ENCODE peak calls at places on chromosomes 3 and 15, in four cellular contexts. O is H1, F is K562, L is GM12878. B is an unnamed sample.

GRCh38 chr15:54347082-54347827 is 369.0 kb downstream of the UNC13C start:
- DNase-seq in O (no peak), F (no peak), L (peak; percentile 40), B (no peak)

GRCh38 chr15:75924576-75924975 is 20.9 kb downstream of the FBXO22 start:
- DNase-seq in O (no peak), F (no peak), L (no peak), B (no peak)

GRCh38 chr15:72184165-72184811 is 13.3 kb downstream of the GRAMD2A start:
- DNase-seq in O (no peak), L (no peak), F (no peak), B (no peak)

GRCh38 chr3:8554725-8555621 is 53.4 kb downstream of the LMCD1 start:
- DNase-seq in O (peak; percentile 7), L (no peak), F (no peak), B (no peak)

GRCh38 chr3:42505203-42505848 is 2.9 kb downstream of the VIPR1 start:
- DNase-seq in O (no peak), L (no peak), F (no peak), B (no peak)

GRCh38 chr3:127084401-127084990 is 101.6 kb downstream of the PLXNA1 start:
- DNase-seq in O (no peak), L (no peak), F (no peak), B (no peak)

GRCh38 chr15:36645106-36645505 is 65.7 kb downstream of the CDIN1 start:
- DNase-seq in L (no peak), F (no peak), O (no peak), B (no peak)

GRCh38 chr15:77507911-77508310 is 87.2 kb downstream of the HMG20A start:
- DNase-seq in L (no peak), O (no peak), F (no peak), B (no peak)

GRCh38 chr3:15360786-15361493 is 28.6 kb upstream of the SH3BP5 start:
- DNase-seq in L (no peak), F (no peak), O (no peak), B (no peak)

GRCh38 chr15:40925863-40926658 is 3.1 kb upstream of the DLL4 start:
- DNase-seq in F (no peak), L (no peak), O (no peak), B (no peak)

GRCh38 chr3:181614878-181615277 is 96.8 kb upstream of the SOX2 start:
- DNase-seq in F (no peak), O (no peak), L (no peak), B (no peak)

GRCh38 chr3:58659051-58659675 is 7.4 kb downstream of the FAM3D start:
- DNase-seq in O (peak; percentile 25), L (no peak), F (peak; percentile 20), B (no peak)

GRCh38 chr3:110314512-110315114 is 757.0 kb upstream of the NECTIN3 start:
- DNase-seq in O (peak; percentile 10), F (peak; percentile 15), L (peak; percentile 9), B (peak; percentile 20)

GRCh38 chr15:78055923-78056713 is 21.4 kb downstream of the TBC1D2B start:
- DNase-seq in F (no peak), O (no peak), L (no peak), B (no peak)

GRCh38 chr3:182913889-182914288 is 66.4 kb downstream of the DCUN1D1 start:
- DNase-seq in L (peak; percentile 63), O (no peak), F (no peak), B (no peak)

GRCh38 chr3:28053759-28054158 is 187.7 kb upstream of the CMC1 start:
- DNase-seq in F (no peak), L (no peak), O (no peak), B (no peak)

GRCh38 chr3:100740207-100740606 is 30.9 kb downstream of the TFG start:
- DNase-seq in L (no peak), O (no peak), F (peak; percentile 13), B (no peak)

GRCh38 chr3:139310474-139310933 is 33.3 kb upstream of the MRPS22 start:
- DNase-seq in L (no peak), F (no peak), O (no peak), B (no peak)

GRCh38 chr15:92205255-92205739 is 188.4 kb upstream of the ST8SIA2 start:
- DNase-seq in F (no peak), L (no peak), O (no peak), B (no peak)

GRCh38 chr3:172061724-172062184 is 22.4 kb downstream of the FNDC3B start:
- DNase-seq in O (no peak), L (peak; percentile 84), F (no peak), B (peak; percentile 18)

GRCh38 chr3:19891740-19892139 is 42.3 kb downstream of the EFHB start:
- DNase-seq in O (no peak), F (no peak), L (no peak), B (no peak)

GRCh38 chr15:25624504-25625172 is 185.8 kb upstream of the UBE3A start:
- DNase-seq in F (no peak), L (no peak), O (no peak), B (no peak)

GRCh38 chr3:49346797-49347251 is 7.0 kb upstream of the USP4 start:
- DNase-seq in L (no peak), O (no peak), F (no peak), B (no peak)

GRCh38 chr3:184910664-184911063 is 98.7 kb downstream of the VPS8 start:
- DNase-seq in O (no peak), F (no peak), L (no peak), B (no peak)

DNA sequence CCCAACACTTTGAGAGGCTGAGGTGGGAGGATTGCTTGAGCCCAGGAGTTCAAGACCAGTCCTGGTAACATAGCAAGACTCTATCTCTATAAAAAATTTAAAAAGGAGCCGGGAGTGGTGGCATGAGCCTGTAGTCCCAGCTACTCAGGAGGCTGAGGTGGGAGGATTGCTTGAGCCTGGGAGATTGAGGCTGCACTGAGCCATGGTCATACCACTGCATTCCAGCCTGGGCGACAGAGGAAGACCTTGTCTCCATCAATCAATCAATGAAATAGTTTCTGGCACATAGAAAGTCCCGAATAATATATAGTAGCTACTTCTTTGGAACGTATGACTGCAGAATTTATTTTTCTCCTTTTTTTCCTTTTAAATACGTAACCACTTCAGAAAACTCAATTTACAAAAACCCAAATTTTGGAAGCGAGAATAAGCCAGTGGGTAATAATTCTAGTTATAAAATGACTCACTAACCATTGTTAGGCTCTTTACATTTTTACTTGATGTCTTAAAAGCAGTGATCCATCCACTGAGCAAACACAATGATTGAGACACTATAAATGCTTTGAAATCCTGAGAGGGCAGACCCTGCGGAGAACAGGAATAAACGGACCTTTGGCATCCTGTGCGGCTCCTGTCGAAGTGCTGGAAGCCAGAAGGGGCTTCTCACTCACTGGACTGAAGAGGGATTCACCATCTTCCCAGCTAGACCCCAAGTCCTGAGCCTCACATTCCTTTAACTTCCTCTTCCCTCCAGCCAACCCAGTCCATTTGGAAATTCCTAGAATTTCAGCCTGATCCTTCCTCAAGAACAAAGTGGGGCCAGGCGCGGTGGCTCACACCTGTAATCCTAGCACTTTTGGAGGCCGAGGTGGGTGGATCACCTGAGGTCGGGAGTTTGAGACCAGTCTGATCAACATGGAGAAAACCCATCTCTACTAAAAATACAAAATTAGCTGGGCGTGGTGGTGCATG is 68.4 kb upstream of the MFGE8 start:
- DNase-seq in F (no peak), L (no peak), O (no peak), B (no peak)
- TF ChIP-seq POLR2AphosphoS5 in F (no peak), L (no peak), O (no peak), B (no peak)

GRCh38 chr3:156747046-156747445 is 72.7 kb downstream of the TIPARP start:
- DNase-seq in L (no peak), F (no peak), O (no peak), B (no peak)

GRCh38 chr3:156749244-156749643 is 74.9 kb downstream of the TIPARP start:
- DNase-seq in O (no peak), F (no peak), L (no peak), B (no peak)

GRCh38 chr3:156750191-156750873 is 75.8 kb upstream of the LEKR1 start:
- DNase-seq in L (no peak), O (no peak), F (no peak), B (no peak)

GRCh38 chr3:156750874-156751245 is 75.3 kb upstream of the LEKR1 start:
- DNase-seq in O (no peak), L (no peak), F (no peak), B (no peak)

GRCh38 chr3:156751461-156752025 is 74.6 kb upstream of the LEKR1 start:
- DNase-seq in O (peak; percentile 66), F (no peak), L (no peak), B (no peak)
- TF ChIP-seq TAF1 in O (peak; percentile 33), F (no peak), L (no peak), B (no peak)

GRCh38 chr3:72492240-72492639 is 356.0 kb downstream of the SHQ1 start:
- DNase-seq in O (no peak), L (no peak), F (no peak), B (no peak)
- TF ChIP-seq POLR2AphosphoS5 in O (no peak), L (no peak), F (no peak), B (no peak)

DNA sequence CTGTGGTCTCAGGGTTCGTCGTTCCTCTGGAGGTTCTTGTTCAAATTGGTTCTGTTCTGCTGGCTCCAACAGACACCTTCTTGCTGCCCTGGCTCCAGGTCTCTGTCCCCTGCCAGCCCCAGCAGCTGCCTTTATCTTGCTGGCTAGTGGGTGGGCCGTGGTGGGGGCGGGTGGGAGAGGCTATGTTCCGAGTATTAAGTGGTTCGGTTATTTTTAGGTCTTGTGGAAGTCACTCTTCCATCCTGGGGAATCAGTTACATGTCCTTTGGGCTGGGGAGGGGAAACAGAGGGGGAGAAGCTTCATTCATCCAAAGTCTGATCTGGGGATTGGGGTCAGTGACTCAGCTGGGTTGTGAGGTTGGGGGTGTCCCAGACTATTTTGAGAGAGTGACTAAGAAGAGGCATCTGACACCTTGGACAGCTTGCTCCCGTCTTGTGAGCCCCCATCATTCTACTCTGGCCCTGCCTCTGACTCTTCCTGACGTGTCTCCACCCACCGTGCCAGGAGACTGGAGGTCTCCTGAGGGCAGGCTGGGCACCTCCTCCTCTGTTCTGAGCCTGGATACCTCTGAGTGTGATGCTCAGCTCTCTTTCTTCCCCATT is at the start of gene XIRP1:
- DNase-seq in F (no peak), O (no peak), L (no peak), B (no peak)
- TF ChIP-seq TAF1 in F (no peak), O (no peak), L (no peak), B (no peak)

B was measured in GM12891.